ENCODE peak calls at places on chromosomes 1 and 21, in seven cellular contexts. One of them, this sample, is unnamed.

GRCh38 chr1:31694069-31694909 is 9.5 kb downstream of the COL16A1 start:
- DNase-seq in NCI-H1092 treated with DMSO at 0.1 percent for 48 hours: no peak
- DNase-seq in activated T-helper 9 cell treated with anti-CD3 and anti-CD28 coated beads, Interleukin-2, amount 50 U/mL, for 16 hours: no peak
- DNase-seq in stimulated activated CD4-positive, alpha-beta T cell treated with anti-CD3 and anti-CD28 coated beads, Interleukin-1b, Interleukin-23, amount 100 ng/mL, for 24 hours: no peak
- DNase-seq in GM12864: no peak
- DNase-seq in astrocyte of the spinal cord: no peak
- DNase-seq in NCI-H774: no peak
- DNase-seq in this sample: no peak

GRCh38 chr1:180630408-180631196 is 1.2 kb upstream of the XPR1 start:
- DNase-seq in NCI-H1092 treated with DMSO at 0.1 percent for 48 hours: no peak
- DNase-seq in activated T-helper 9 cell treated with anti-CD3 and anti-CD28 coated beads, Interleukin-2, amount 50 U/mL, for 16 hours: no peak
- DNase-seq in stimulated activated CD4-positive, alpha-beta T cell treated with anti-CD3 and anti-CD28 coated beads, Interleukin-1b, Interleukin-23, amount 100 ng/mL, for 24 hours: no peak
- DNase-seq in GM12864: no peak
- DNase-seq in astrocyte of the spinal cord: no peak
- DNase-seq in NCI-H774: no peak
- DNase-seq in this sample: no peak

GRCh38 chr1:40860706-40861226 is 1.4 kb downstream of the CITED4 start:
- DNase-seq in NCI-H1092 treated with DMSO at 0.1 percent for 48 hours: no peak
- DNase-seq in activated T-helper 9 cell treated with anti-CD3 and anti-CD28 coated beads, Interleukin-2, amount 50 U/mL, for 16 hours: no peak
- DNase-seq in stimulated activated CD4-positive, alpha-beta T cell treated with anti-CD3 and anti-CD28 coated beads, Interleukin-1b, Interleukin-23, amount 100 ng/mL, for 24 hours: no peak
- DNase-seq in GM12864: no peak
- DNase-seq in astrocyte of the spinal cord: no peak
- DNase-seq in NCI-H774: no peak
- DNase-seq in this sample: peak

GRCh38 chr1:204077979-204078696 is 5.2 kb downstream of the SOX13 start:
- DNase-seq in NCI-H1092 treated with DMSO at 0.1 percent for 48 hours: peak
- DNase-seq in activated T-helper 9 cell treated with anti-CD3 and anti-CD28 coated beads, Interleukin-2, amount 50 U/mL, for 16 hours: no peak
- DNase-seq in stimulated activated CD4-positive, alpha-beta T cell treated with anti-CD3 and anti-CD28 coated beads, Interleukin-1b, Interleukin-23, amount 100 ng/mL, for 24 hours: no peak
- DNase-seq in GM12864: no peak
- DNase-seq in astrocyte of the spinal cord: no peak
- DNase-seq in NCI-H774: peak
- DNase-seq in this sample: no peak

GRCh38 chr1:156152628-156153027 is 757 bp upstream of the SEMA4A start:
- DNase-seq in NCI-H1092 treated with DMSO at 0.1 percent for 48 hours: no peak
- DNase-seq in activated T-helper 9 cell treated with anti-CD3 and anti-CD28 coated beads, Interleukin-2, amount 50 U/mL, for 16 hours: no peak
- DNase-seq in stimulated activated CD4-positive, alpha-beta T cell treated with anti-CD3 and anti-CD28 coated beads, Interleukin-1b, Interleukin-23, amount 100 ng/mL, for 24 hours: no peak
- DNase-seq in GM12864: no peak
- DNase-seq in astrocyte of the spinal cord: no peak
- DNase-seq in NCI-H774: no peak
- DNase-seq in this sample: no peak

GRCh38 chr21:46323710-46324389 is at the start of the genes C21orf58 and PCNT:
- DNase-seq in NCI-H1092 treated with DMSO at 0.1 percent for 48 hours: peak
- DNase-seq in activated T-helper 9 cell treated with anti-CD3 and anti-CD28 coated beads, Interleukin-2, amount 50 U/mL, for 16 hours: peak
- DNase-seq in stimulated activated CD4-positive, alpha-beta T cell treated with anti-CD3 and anti-CD28 coated beads, Interleukin-1b, Interleukin-23, amount 100 ng/mL, for 24 hours: peak
- DNase-seq in GM12864: peak
- DNase-seq in astrocyte of the spinal cord: peak
- DNase-seq in NCI-H774: peak
- DNase-seq in this sample: peak

GRCh38 chr1:5993553-5994510 is 1.6 kb upstream of the NPHP4 start:
- DNase-seq in NCI-H1092 treated with DMSO at 0.1 percent for 48 hours: no peak
- DNase-seq in activated T-helper 9 cell treated with anti-CD3 and anti-CD28 coated beads, Interleukin-2, amount 50 U/mL, for 16 hours: no peak
- DNase-seq in stimulated activated CD4-positive, alpha-beta T cell treated with anti-CD3 and anti-CD28 coated beads, Interleukin-1b, Interleukin-23, amount 100 ng/mL, for 24 hours: no peak
- DNase-seq in GM12864: no peak
- DNase-seq in astrocyte of the spinal cord: no peak
- DNase-seq in NCI-H774: no peak
- DNase-seq in this sample: no peak

GRCh38 chr1:159939603-159940002 is 5.8 kb downstream of the IGSF9 start:
- DNase-seq in NCI-H1092 treated with DMSO at 0.1 percent for 48 hours: no peak
- DNase-seq in activated T-helper 9 cell treated with anti-CD3 and anti-CD28 coated beads, Interleukin-2, amount 50 U/mL, for 16 hours: no peak
- DNase-seq in stimulated activated CD4-positive, alpha-beta T cell treated with anti-CD3 and anti-CD28 coated beads, Interleukin-1b, Interleukin-23, amount 100 ng/mL, for 24 hours: no peak
- DNase-seq in GM12864: no peak
- DNase-seq in astrocyte of the spinal cord: no peak
- DNase-seq in NCI-H774: no peak
- DNase-seq in this sample: no peak

GRCh38 chr1:1833456-1833855 is 55.2 kb upstream of the NADK start:
- DNase-seq in NCI-H1092 treated with DMSO at 0.1 percent for 48 hours: no peak
- DNase-seq in activated T-helper 9 cell treated with anti-CD3 and anti-CD28 coated beads, Interleukin-2, amount 50 U/mL, for 16 hours: no peak
- DNase-seq in stimulated activated CD4-positive, alpha-beta T cell treated with anti-CD3 and anti-CD28 coated beads, Interleukin-1b, Interleukin-23, amount 100 ng/mL, for 24 hours: no peak
- DNase-seq in GM12864: no peak
- DNase-seq in astrocyte of the spinal cord: no peak
- DNase-seq in NCI-H774: no peak
- DNase-seq in this sample: no peak

GRCh38 chr1:59814901-59815825 is at the start of gene HOOK1:
- DNase-seq in NCI-H1092 treated with DMSO at 0.1 percent for 48 hours: no peak
- DNase-seq in activated T-helper 9 cell treated with anti-CD3 and anti-CD28 coated beads, Interleukin-2, amount 50 U/mL, for 16 hours: no peak
- DNase-seq in stimulated activated CD4-positive, alpha-beta T cell treated with anti-CD3 and anti-CD28 coated beads, Interleukin-1b, Interleukin-23, amount 100 ng/mL, for 24 hours: peak
- DNase-seq in GM12864: no peak
- DNase-seq in astrocyte of the spinal cord: no peak
- DNase-seq in NCI-H774: no peak
- DNase-seq in this sample: no peak

GRCh38 chr1:1255078-1255477 is 8.6 kb upstream of the C1QTNF12 start:
- DNase-seq in NCI-H1092 treated with DMSO at 0.1 percent for 48 hours: no peak
- DNase-seq in activated T-helper 9 cell treated with anti-CD3 and anti-CD28 coated beads, Interleukin-2, amount 50 U/mL, for 16 hours: no peak
- DNase-seq in stimulated activated CD4-positive, alpha-beta T cell treated with anti-CD3 and anti-CD28 coated beads, Interleukin-1b, Interleukin-23, amount 100 ng/mL, for 24 hours: no peak
- DNase-seq in GM12864: no peak
- DNase-seq in astrocyte of the spinal cord: no peak
- DNase-seq in NCI-H774: no peak
- DNase-seq in this sample: no peak

GRCh38 chr1:37332126-37332525 is 142.3 kb upstream of the ZC3H12A start:
- DNase-seq in NCI-H1092 treated with DMSO at 0.1 percent for 48 hours: no peak
- DNase-seq in activated T-helper 9 cell treated with anti-CD3 and anti-CD28 coated beads, Interleukin-2, amount 50 U/mL, for 16 hours: no peak
- DNase-seq in stimulated activated CD4-positive, alpha-beta T cell treated with anti-CD3 and anti-CD28 coated beads, Interleukin-1b, Interleukin-23, amount 100 ng/mL, for 24 hours: no peak
- DNase-seq in GM12864: no peak
- DNase-seq in astrocyte of the spinal cord: no peak
- DNase-seq in NCI-H774: no peak
- DNase-seq in this sample: no peak

GRCh38 chr1:161885013-161885412 is 118.9 kb downstream of the ATF6 start:
- DNase-seq in NCI-H1092 treated with DMSO at 0.1 percent for 48 hours: peak
- DNase-seq in activated T-helper 9 cell treated with anti-CD3 and anti-CD28 coated beads, Interleukin-2, amount 50 U/mL, for 16 hours: no peak
- DNase-seq in stimulated activated CD4-positive, alpha-beta T cell treated with anti-CD3 and anti-CD28 coated beads, Interleukin-1b, Interleukin-23, amount 100 ng/mL, for 24 hours: no peak
- DNase-seq in GM12864: no peak
- DNase-seq in astrocyte of the spinal cord: peak
- DNase-seq in NCI-H774: no peak
- DNase-seq in this sample: no peak

GRCh38 chr1:240499012-240499411 is 112.9 kb downstream of the GREM2 start:
- DNase-seq in NCI-H1092 treated with DMSO at 0.1 percent for 48 hours: no peak
- DNase-seq in activated T-helper 9 cell treated with anti-CD3 and anti-CD28 coated beads, Interleukin-2, amount 50 U/mL, for 16 hours: no peak
- DNase-seq in stimulated activated CD4-positive, alpha-beta T cell treated with anti-CD3 and anti-CD28 coated beads, Interleukin-1b, Interleukin-23, amount 100 ng/mL, for 24 hours: no peak
- DNase-seq in GM12864: no peak
- DNase-seq in astrocyte of the spinal cord: peak
- DNase-seq in NCI-H774: no peak
- DNase-seq in this sample: no peak

This sample was measured in SIG-M5.